ENCODE peak calls at places on chromosomes 7 and 10, in ten cellular contexts. E, X, T, I, N, F, B, H, Z and G are unnamed samples.

GRCh38 chr10:88670497-88670896 is 6.3 kb downstream of the LIPF start:
- DNase-seq in E (no peak), X (no peak), T (no peak), I (no peak), N (no peak), F (no peak), B (no peak), H (no peak), Z (no peak), G (no peak)

GRCh38 chr10:71527135-71527534 is 130.4 kb downstream of the CDH23 start:
- DNase-seq in E (no peak), X (peak), T (no peak), I (no peak), N (no peak), F (no peak), B (no peak), H (peak), Z (no peak), G (no peak)

GRCh38 chr7:114081606-114082425 is 163.0 kb upstream of the PPP1R3A start:
- DNase-seq in E (peak), X (no peak), T (no peak), I (no peak), N (no peak), F (peak), B (peak), H (no peak), Z (peak), G (no peak)

GRCh38 chr10:76082956-76083355 is 651.5 kb downstream of the LRMDA start:
- DNase-seq in E (no peak), X (no peak), T (no peak), I (no peak), N (no peak), F (peak), B (peak), H (no peak), Z (peak), G (no peak)

GRCh38 chr7:94510582-94511456 is 1.2 kb downstream of the CASD1 start:
- DNase-seq in E (no peak), X (peak), T (no peak), I (peak), N (no peak), F (no peak), B (peak), H (no peak), Z (no peak), G (no peak)

GRCh38 chr7:105698531-105698930 is 117.2 kb upstream of the EFCAB10 start:
- DNase-seq in E (no peak), X (no peak), T (no peak), I (no peak), N (no peak), F (no peak), B (no peak), H (no peak), Z (no peak), G (no peak)

GRCh38 chr10:75434292-75434691 is 2.9 kb downstream of the LRMDA start:
- DNase-seq in E (no peak), X (peak), T (no peak), I (no peak), N (no peak), F (no peak), B (no peak), H (no peak), Z (no peak), G (no peak)

GRCh38 chr10:124601016-124601415 is 139.4 kb downstream of the LHPP start:
- DNase-seq in E (no peak), X (no peak), T (no peak), I (no peak), N (no peak), F (no peak), B (no peak), H (no peak), Z (no peak), G (no peak)

GRCh38 chr10:84846646-84847045 is 518.3 kb downstream of the CCSER2 start:
- DNase-seq in E (no peak), X (no peak), T (no peak), I (no peak), N (no peak), F (no peak), B (no peak), H (no peak), Z (no peak), G (no peak)

GRCh38 chr10:83539528-83540308 is 599.6 kb upstream of the GHITM start:
- DNase-seq in E (no peak), X (no peak), T (peak), I (peak), N (no peak), F (no peak), B (peak), H (no peak), Z (peak), G (no peak)

GRCh38 chr10:3251172-3251571 is 78.6 kb upstream of the PITRM1 start:
- DNase-seq in E (no peak), X (no peak), T (no peak), I (no peak), N (no peak), F (no peak), B (no peak), H (no peak), Z (no peak), G (no peak)

GRCh38 chr7:140059288-140060242 is 3.2 kb downstream of the PARP12 start:
- DNase-seq in E (peak), X (peak), T (peak), I (peak), N (no peak), F (no peak), B (peak), H (no peak), Z (peak), G (no peak)

GRCh38 chr7:77811895-77812685 is 13.5 kb downstream of the PHTF2 start:
- DNase-seq in E (no peak), X (no peak), T (no peak), I (no peak), N (no peak), F (no peak), B (peak), H (no peak), Z (peak), G (no peak)

GRCh38 chr10:32065871-32066270 is 9.6 kb upstream of the KIF5B start:
- DNase-seq in E (no peak), X (no peak), T (no peak), I (no peak), N (no peak), F (no peak), B (peak), H (no peak), Z (peak), G (no peak)

GRCh38 chr7:81159402-81159801 is 240.6 kb upstream of the SEMA3C start:
- DNase-seq in E (no peak), X (no peak), T (no peak), I (no peak), N (no peak), F (no peak), B (peak), H (no peak), Z (no peak), G (no peak)

GRCh38 chr7:104264281-104264680 is 56.5 kb upstream of the ORC5 start:
- DNase-seq in E (no peak), X (no peak), T (no peak), I (no peak), N (no peak), F (no peak), B (peak), H (no peak), Z (no peak), G (no peak)

GRCh38 chr7:142571581-142571980 is 177.7 kb upstream of the PRSS1 start:
- DNase-seq in E (no peak), X (no peak), T (no peak), I (no peak), N (no peak), F (no peak), B (peak), H (no peak), Z (no peak), G (no peak)

GRCh38 chr7:877312-878232 is 1.2 kb downstream of the GET4 start:
- DNase-seq in E (no peak), X (peak), T (no peak), I (peak), N (peak), F (no peak), B (no peak), H (peak), Z (no peak), G (no peak)

GRCh38 chr7:7421850-7422249 is 113.8 kb downstream of the COL28A1 start:
- DNase-seq in E (no peak), X (no peak), T (no peak), I (no peak), N (no peak), F (no peak), B (no peak), H (no peak), Z (no peak), G (no peak)

GRCh38 chr10:124150189-124150806 is 56.9 kb upstream of the CHST15 start:
- DNase-seq in E (no peak), X (no peak), T (no peak), I (no peak), N (no peak), F (no peak), B (no peak), H (peak), Z (no peak), G (no peak)

GRCh38 chr10:82319558-82319957 is 444.6 kb downstream of the NRG3 start:
- DNase-seq in E (no peak), X (no peak), T (no peak), I (no peak), N (no peak), F (no peak), B (no peak), H (no peak), Z (no peak), G (no peak)

GRCh38 chr10:132198381-132199181 is 11.8 kb downstream of the DPYSL4 start:
- DNase-seq in E (no peak), X (no peak), T (no peak), I (no peak), N (peak), F (no peak), B (no peak), H (peak), Z (no peak), G (no peak)

GRCh38 chr7:29562307-29562706 is 1.3 kb upstream of the PRR15 start:
- DNase-seq in E (no peak), X (no peak), T (no peak), I (no peak), N (no peak), F (no peak), B (no peak), H (no peak), Z (no peak), G (no peak)

GRCh38 chr7:133364959-133365680 is 112.2 kb downstream of the EXOC4 start:
- DNase-seq in E (no peak), X (no peak), T (no peak), I (no peak), N (no peak), F (no peak), B (peak), H (no peak), Z (no peak), G (no peak)

GRCh38 chr10:84008878-84009277 is 130.4 kb upstream of the GHITM start:
- DNase-seq in E (no peak), X (peak), T (no peak), I (no peak), N (no peak), F (no peak), B (no peak), H (no peak), Z (no peak), G (no peak)

GRCh38 chr7:1256621-1257020 is 23.9 kb downstream of the UNCX start:
- DNase-seq in E (no peak), X (no peak), T (no peak), I (no peak), N (no peak), F (no peak), B (no peak), H (peak), Z (no peak), G (no peak)

GRCh38 chr7:34260282-34260681 is 354.9 kb downstream of the BMPER start:
- DNase-seq in E (no peak), X (no peak), T (no peak), I (no peak), N (no peak), F (peak), B (peak), H (no peak), Z (peak), G (no peak)

GRCh38 chr7:70694909-70695803 is 436.8 kb upstream of the GALNT17 start:
- DNase-seq in E (no peak), X (peak), T (no peak), I (peak), N (peak), F (no peak), B (peak), H (peak), Z (no peak), G (no peak)

GRCh38 chr7:37540917-37541316 is 92.3 kb upstream of the ELMO1 start:
- DNase-seq in E (no peak), X (no peak), T (no peak), I (no peak), N (no peak), F (no peak), B (no peak), H (no peak), Z (no peak), G (no peak)

GRCh38 chr10:72277996-72278667 is 4.4 kb downstream of the DDIT4 start:
- DNase-seq in E (no peak), X (no peak), T (no peak), I (no peak), N (no peak), F (no peak), B (peak), H (no peak), Z (no peak), G (no peak)

GRCh38 chr7:98617051-98617959 is at the start of gene NPTX2:
- DNase-seq in E (no peak), X (peak), T (no peak), I (peak), N (no peak), F (no peak), B (no peak), H (no peak), Z (no peak), G (no peak)

GRCh38 chr10:95279042-95279820 is 11.6 kb downstream of the PDLIM1 start:
- DNase-seq in E (no peak), X (no peak), T (no peak), I (no peak), N (no peak), F (peak), B (peak), H (no peak), Z (no peak), G (no peak)

GRCh38 chr7:149459540-149460433 is 1.1 kb downstream of the ZNF777 start:
- DNase-seq in E (no peak), X (peak), T (no peak), I (no peak), N (no peak), F (no peak), B (no peak), H (no peak), Z (no peak), G (no peak)

GRCh38 chr10:103896225-103896624 is 21.8 kb downstream of the STN1 start:
- DNase-seq in E (peak), X (no peak), T (no peak), I (no peak), N (no peak), F (no peak), B (peak), H (no peak), Z (no peak), G (no peak)

DNA sequence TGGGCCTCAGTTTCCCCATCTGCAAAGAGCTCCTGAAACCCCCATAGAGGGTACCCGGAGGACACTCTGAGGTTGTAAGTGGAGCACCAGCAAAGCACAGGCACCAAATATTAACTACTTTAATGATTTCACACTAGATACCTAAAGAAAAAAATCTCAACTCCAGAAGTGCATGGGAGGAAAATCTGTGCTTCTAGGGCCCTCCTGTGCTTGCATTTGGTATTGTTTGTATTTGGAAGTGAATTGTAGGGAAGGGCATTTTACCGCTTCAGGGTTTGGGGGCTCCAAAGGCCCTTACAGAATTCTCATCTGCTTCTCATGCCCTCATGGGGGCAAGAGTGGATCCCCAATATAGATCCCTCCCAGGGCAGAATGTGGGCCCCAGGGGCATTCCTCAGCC is 22.4 kb upstream of the DRGX start:
- DNase-seq in E (no peak), X (no peak), T (no peak), I (no peak), N (no peak), F (no peak), B (no peak), H (no peak), Z (no peak), G (no peak)
- TF ChIP-seq CTCF in E (no peak), X (no peak), T (no peak), I (peak), N (no peak), F (no peak), B (no peak), H (no peak), Z (peak), G (no peak)

GRCh38 chr7:40717242-40717641 is 582.4 kb downstream of the SUGCT start:
- DNase-seq in E (no peak), X (peak), T (peak), I (peak), N (peak), F (peak), B (peak), H (peak), Z (peak), G (peak)
- H3K4me3 ChIP-seq in E (no peak), X (no peak), T (no peak), I (no peak), N (no peak), F (no peak), B (no peak), H (peak), Z (no peak), G (no peak)

GRCh38 chr10:117175901-117176534 is 21.3 kb upstream of the KCNK18 start:
- DNase-seq in E (peak), X (peak), T (peak), I (peak), N (peak), F (peak), B (peak), H (peak), Z (peak), G (peak)
- TF ChIP-seq CTCF in E (peak), X (peak), T (peak), I (peak), N (peak), F (peak), B (peak), H (peak), Z (peak), G (peak)

GRCh38 chr7:131602994-131603372 is 46.6 kb upstream of the PODXL start:
- DNase-seq in E (no peak), X (no peak), T (no peak), I (no peak), N (no peak), F (no peak), B (no peak), H (no peak), Z (no peak), G (no peak)
- H3K4me3 ChIP-seq in E (no peak), X (no peak), T (no peak), I (no peak), N (no peak), F (no peak), B (no peak), H (no peak), Z (no peak), G (no peak)

GRCh38 chr7:44106311-44107065 is 2.3 kb downstream of the AEBP1 start:
- DNase-seq in E (no peak), X (no peak), T (no peak), I (no peak), N (no peak), F (no peak), B (no peak), H (peak), Z (no peak), G (no peak)

GRCh38 chr7:44103566-44103940 is 592 bp upstream of the AEBP1 start:
- DNase-seq in E (no peak), X (no peak), T (no peak), I (no peak), N (no peak), F (no peak), B (no peak), H (peak), Z (no peak), G (no peak)

GRCh38 chr7:44103941-44104879 is at the start of gene AEBP1:
- DNase-seq in E (no peak), X (no peak), T (no peak), I (peak), N (no peak), F (no peak), B (peak), H (peak), Z (no peak), G (no peak)

GRCh38 chr7:44105832-44106231 is 1.7 kb downstream of the AEBP1 start:
- DNase-seq in E (no peak), X (no peak), T (no peak), I (no peak), N (no peak), F (no peak), B (no peak), H (no peak), Z (no peak), G (no peak)

GRCh38 chr7:44104880-44105771 is 981 bp downstream of the AEBP1 start:
- DNase-seq in E (no peak), X (no peak), T (no peak), I (no peak), N (no peak), F (no peak), B (peak), H (peak), Z (peak), G (no peak)
- TF ChIP-seq CTCF in E (no peak), X (no peak), T (peak), I (no peak), N (no peak), F (no peak), B (no peak), H (no peak), Z (peak), G (no peak)

GRCh38 chr7:24653316-24654085 is 80.2 kb downstream of the PALS2 start:
- DNase-seq in E (no peak), X (no peak), T (no peak), I (no peak), N (no peak), F (no peak), B (no peak), H (no peak), Z (no peak), G (no peak)
- H3K4me3 ChIP-seq in E (no peak), X (peak), T (no peak), I (peak), N (peak), F (no peak), B (peak), H (peak), Z (peak), G (no peak)

DNA sequence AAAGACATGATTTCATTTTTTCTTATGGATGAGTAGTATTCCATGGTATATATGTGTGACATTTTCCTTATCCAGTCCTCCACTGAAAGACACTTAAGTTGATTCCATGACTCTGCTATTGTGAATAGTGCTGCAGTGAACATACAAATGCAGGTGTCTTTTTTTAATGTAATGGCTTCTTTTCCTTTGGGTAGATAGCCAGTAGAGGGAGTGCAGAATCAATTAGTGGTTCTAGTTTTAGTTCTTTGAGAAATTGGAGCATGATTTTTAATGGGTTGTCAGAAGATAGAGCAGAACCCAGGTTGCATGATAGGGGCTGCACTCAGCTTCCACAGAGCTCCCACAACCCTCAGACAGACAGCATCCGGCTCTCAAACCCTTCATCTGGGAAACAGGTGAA is 152.9 kb upstream of the PLXDC2 start:
- DNase-seq in E (no peak), X (no peak), T (no peak), I (no peak), N (no peak), F (no peak), B (no peak), H (no peak), Z (no peak), G (no peak)
- TF ChIP-seq CTCF in E (no peak), X (no peak), T (no peak), I (no peak), N (no peak), F (no peak), B (no peak), H (no peak), Z (no peak), G (no peak)